ENCODE peak calls at places on chromosomes 12 and 14, in six cellular contexts. P is CD8-positive, alpha-beta memory T cell; V is adrenal gland; E is tibial nerve; S is thoracic aorta; U is uterus. G is an unnamed sample. For H3K36me3, the result is how much of the 10 kb centered on the place peaks cover.

GRCh38 chr12:93883436-93884154 is 206.4 kb downstream of the CRADD start:
- DNase-seq in P (no peak), V (no peak), E (peak), S (no peak), U (no peak), G (no peak)

GRCh38 chr12:26512213-26512612 is 316.8 kb downstream of the SSPN start:
- DNase-seq in P (no peak), V (no peak), E (no peak), S (no peak), U (no peak), G (no peak)

GRCh38 chr14:73717247-73717646 is 3.1 kb upstream of the PNMA1 start:
- DNase-seq in P (no peak), V (no peak), E (no peak), S (no peak), U (peak), G (no peak)

GRCh38 chr12:45409966-45410365 is 194.1 kb downstream of the ANO6 start:
- DNase-seq in P (no peak), V (peak), E (no peak), S (no peak), U (no peak), G (no peak)

GRCh38 chr14:90785474-90785873 is 30.8 kb downstream of the TTC7B start:
- DNase-seq in P (no peak), V (no peak), E (no peak), S (no peak), U (peak), G (no peak)

GRCh38 chr12:20436367-20436766 is 68.0 kb downstream of the PDE3A start:
- DNase-seq in P (no peak), V (no peak), E (no peak), S (no peak), U (no peak), G (no peak)

GRCh38 chr14:102917469-102918211 is 4.8 kb upstream of the AMN start:
- DNase-seq in P (peak), V (peak), E (peak), S (no peak), U (no peak), G (no peak)

GRCh38 chr12:78035913-78036658 is 205.4 kb downstream of the NAV3 start:
- DNase-seq in P (no peak), V (peak), E (no peak), S (no peak), U (peak), G (no peak)

GRCh38 chr12:85029456-85029855 is 6.6 kb downstream of the TSPAN19 start:
- DNase-seq in P (no peak), V (no peak), E (no peak), S (no peak), U (no peak), G (no peak)

GRCh38 chr14:104924421-104925213 is at the start of gene PLD4:
- DNase-seq in P (no peak), V (no peak), E (no peak), S (no peak), U (no peak), G (no peak)

GRCh38 chr12:76698316-76698715 is 65.6 kb upstream of the ZDHHC17 start:
- DNase-seq in P (no peak), V (no peak), E (no peak), S (no peak), U (no peak), G (no peak)

GRCh38 chr12:19199322-19199721 is 69.8 kb downstream of the PLEKHA5 start:
- DNase-seq in P (no peak), V (no peak), E (no peak), S (no peak), U (no peak), G (no peak)
- H3K36me3 ChIP-seq in P (under half), V (under half), E (under half), S (under half), U (under half), G (under half)

GRCh38 chr12:125079943-125080645 is 14.9 kb downstream of the AACS start:
- DNase-seq in P (no peak), V (no peak), E (peak), S (no peak), U (no peak), G (no peak)

GRCh38 chr12:125079084-125079483 is 13.8 kb downstream of the AACS start:
- DNase-seq in P (no peak), V (no peak), E (no peak), S (no peak), U (no peak), G (no peak)

GRCh38 chr12:125072496-125072895 is 7.3 kb downstream of the AACS start:
- DNase-seq in P (no peak), V (no peak), E (no peak), S (no peak), U (no peak), G (no peak)

GRCh38 chr12:125071456-125071855 is 6.2 kb downstream of the AACS start:
- DNase-seq in P (no peak), V (no peak), E (no peak), S (no peak), U (no peak), G (no peak)

DNA sequence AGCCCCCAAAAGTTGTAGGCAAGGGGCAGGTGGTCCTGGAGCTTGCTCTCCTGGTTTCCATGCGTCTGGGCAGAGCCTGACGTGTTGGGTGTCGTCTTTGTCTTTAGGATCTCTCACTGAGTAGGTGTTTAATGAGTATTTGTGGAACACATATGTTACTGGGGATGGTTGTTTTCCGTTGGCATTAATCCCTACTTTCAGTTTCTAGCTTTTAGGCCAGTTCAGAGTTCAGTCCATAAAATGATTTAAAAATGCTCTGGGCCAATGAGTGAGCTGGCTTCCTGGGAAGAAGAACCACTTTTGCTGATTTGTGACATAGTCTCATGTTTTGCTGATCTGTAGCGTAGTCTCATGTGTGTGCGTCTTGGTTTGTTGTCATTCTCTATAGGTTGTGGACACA is 10.9 kb downstream of the AACS start:
- DNase-seq in P (no peak), V (no peak), E (no peak), S (no peak), U (no peak), G (no peak)
- H3K36me3 ChIP-seq in P (under half), V (under half), E (under half), S (under half), U (under half), G (under half)

DNA sequence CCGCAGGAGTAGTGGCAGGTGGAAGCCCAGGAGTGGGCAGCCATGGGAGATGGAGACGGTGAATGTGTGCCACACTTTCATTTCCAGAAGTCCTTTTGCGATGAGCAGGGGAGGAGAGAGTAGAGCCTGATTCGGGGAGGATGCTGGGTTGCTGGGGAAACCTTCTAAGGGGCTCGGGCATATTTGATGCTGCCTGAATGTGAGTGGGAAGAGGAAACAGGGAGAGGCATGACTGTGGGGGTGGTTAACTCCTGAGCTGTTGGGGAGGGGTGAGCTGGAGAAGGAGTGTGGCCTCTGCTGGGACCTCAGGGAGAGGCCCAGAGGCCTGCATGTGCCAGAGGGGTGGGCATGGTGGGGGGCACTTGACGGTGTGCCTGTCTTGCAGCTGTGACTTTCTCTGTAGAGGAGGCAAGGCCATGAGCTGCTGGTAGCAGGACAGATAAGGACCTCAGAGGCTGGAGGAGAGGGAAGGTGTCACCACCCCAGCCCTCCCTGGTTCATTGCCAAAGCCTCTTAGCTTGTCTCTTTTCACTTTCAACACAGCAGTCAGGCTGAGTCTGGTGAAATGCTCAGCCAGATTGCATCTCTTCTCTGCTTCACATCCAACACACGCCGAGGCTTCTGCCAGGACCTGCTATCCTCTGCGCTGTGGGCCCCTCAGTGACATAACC is 11.4 kb downstream of the GLT1D1 start:
- DNase-seq in P (no peak), V (no peak), E (no peak), S (no peak), U (peak), G (no peak)
- H3K36me3 ChIP-seq in P (under half), V (under half), E (under half), S (under half), U (under half), G (under half)

DNA sequence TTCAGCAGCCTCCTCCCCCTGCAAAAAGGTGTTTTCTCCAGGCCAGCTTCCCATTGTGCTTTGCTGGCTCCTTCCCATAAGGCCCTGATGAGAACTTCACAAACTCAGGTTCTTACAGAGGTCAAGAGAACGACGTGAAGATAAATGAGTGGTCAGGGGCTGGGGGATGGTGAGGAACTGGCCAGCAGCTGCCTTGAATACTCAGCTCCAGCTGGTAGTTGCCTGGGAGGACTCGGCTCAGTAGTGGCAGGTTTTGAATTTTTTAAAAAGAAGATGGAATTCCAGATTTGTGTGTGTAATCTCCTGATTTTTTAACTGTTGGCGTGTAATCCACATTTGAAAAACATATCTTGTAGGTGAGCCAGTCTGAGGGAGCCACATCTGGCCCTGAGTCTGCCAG is 5.9 kb downstream of the DDX55 start:
- DNase-seq in P (no peak), V (no peak), E (no peak), S (no peak), U (no peak), G (no peak)
- H3K36me3 ChIP-seq in P (half or more), V (half or more), E (under half), S (under half), U (under half), G (half or more)

DNA sequence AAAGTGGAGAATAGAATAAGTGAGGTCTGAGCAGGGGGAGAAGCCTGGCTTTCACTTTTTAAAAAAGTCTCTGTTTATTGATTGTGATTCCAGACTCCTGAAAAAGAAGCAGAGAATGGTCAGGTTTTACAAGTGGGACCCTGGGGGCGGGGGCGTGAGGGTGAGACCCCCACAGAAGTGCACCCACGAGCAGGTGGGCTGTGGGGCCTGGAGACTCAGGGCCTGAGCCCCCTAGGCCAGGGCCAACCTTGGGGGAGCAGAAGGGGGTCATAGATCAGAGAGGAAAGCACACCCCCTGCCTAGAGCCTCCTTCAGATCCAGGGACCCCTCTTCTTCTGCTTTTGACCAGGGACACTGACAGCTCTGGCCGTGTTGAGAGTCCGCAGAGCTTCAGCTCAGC is 180.3 kb downstream of the ADGRD1 start:
- DNase-seq in P (no peak), V (no peak), E (no peak), S (no peak), U (no peak), G (no peak)
- H3K36me3 ChIP-seq in P (under half), V (under half), E (under half), S (under half), U (under half), G (under half)

DNA sequence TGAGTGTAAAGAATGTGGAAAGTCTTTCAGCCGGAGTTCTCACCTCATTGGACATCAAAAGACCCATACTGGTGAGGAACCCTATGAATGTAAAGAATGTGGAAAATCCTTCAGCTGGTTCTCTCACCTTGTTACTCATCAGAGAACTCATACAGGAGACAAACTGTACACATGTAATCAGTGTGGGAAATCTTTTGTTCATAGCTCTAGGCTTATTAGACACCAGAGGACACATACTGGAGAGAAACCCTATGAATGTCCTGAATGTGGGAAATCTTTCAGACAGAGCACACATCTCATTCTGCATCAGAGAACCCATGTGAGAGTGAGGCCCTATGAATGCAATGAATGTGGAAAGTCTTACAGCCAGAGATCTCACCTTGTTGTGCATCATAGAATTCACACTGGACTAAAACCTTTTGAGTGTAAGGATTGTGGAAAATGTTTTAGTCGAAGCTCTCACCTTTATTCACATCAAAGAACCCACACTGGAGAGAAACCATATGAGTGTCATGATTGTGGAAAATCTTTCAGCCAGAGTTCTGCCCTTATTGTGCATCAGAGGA is 25.1 kb upstream of the ZNF268 start:
- DNase-seq in P (no peak), V (no peak), E (no peak), S (no peak), U (no peak), G (no peak)
- H3K36me3 ChIP-seq in P (under half), V (under half), E (under half), S (half or more), U (under half), G (under half)

GRCh38 chr12:9072481-9073038 is 43.2 kb downstream of the A2M start:
- DNase-seq in P (no peak), V (no peak), E (no peak), S (no peak), U (no peak), G (no peak)
- H3K36me3 ChIP-seq in P (under half), V (half or more), E (under half), S (half or more), U (under half), G (under half)

DNA sequence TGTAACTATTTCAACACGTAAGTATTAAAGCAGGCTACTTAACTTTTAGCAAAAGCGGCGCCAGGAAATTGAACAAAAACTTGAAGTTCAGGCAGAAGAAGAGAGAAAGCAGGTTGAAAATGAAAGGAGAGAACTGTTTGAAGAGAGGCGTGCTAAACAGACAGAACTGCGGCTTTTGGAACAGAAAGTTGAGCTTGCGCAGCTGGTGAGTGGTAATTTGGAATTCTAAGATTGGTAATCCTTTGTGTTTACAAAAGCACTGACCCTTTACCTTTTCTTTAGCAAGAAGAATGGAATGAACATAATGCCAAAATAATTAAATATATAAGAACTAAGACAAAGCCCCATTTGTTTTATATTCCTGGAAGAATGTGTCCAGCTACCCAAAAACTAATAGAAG is 4.0 kb downstream of the PNN start:
- DNase-seq in P (no peak), V (no peak), E (no peak), S (no peak), U (no peak), G (no peak)
- H3K36me3 ChIP-seq in P (under half), V (half or more), E (under half), S (under half), U (under half), G (half or more)

G was measured in esophagus squamous epithelium.